ENCODE peak calls at places on chromosomes 1 and 21, in eight cellular contexts. K is spleen; F is MG63; B is CD8-positive, alpha-beta T cell; M is tibial artery; V is uterus; R is CD8-positive, alpha-beta memory T cell; L is lower lobe of right lung. Y is an unnamed sample.

GRCh38 chr1:205232945-205233397 is 5.2 kb downstream of the TMCC2 start:
- DNase-seq in K (no peak), F (no peak), B (no peak), M (no peak), V (no peak), R (no peak), L (no peak), Y (no peak)

GRCh38 chr1:154936416-154937050 is at the start of gene PMVK:
- DNase-seq in K (peak; percentile 98), F (peak; percentile 96), B (peak; percentile 92), M (peak; percentile 97), V (peak; percentile 93), R (peak; percentile 92), L (peak; percentile 97), Y (peak; percentile 96)

GRCh38 chr1:30847358-30847972 is 61.1 kb downstream of the SDC3 start:
- DNase-seq in K (peak; percentile 90), F (no peak), B (no peak), M (peak; percentile 83), V (peak; percentile 46), R (no peak), L (peak; percentile 80), Y (no peak)

GRCh38 chr21:43758811-43759210 is 17.3 kb downstream of the CSTB start:
- DNase-seq in K (no peak), F (no peak), B (no peak), M (no peak), V (no peak), R (no peak), L (no peak), Y (no peak)

GRCh38 chr1:226302731-226303130 is 6.2 kb downstream of the LIN9 start:
- DNase-seq in K (no peak), F (no peak), B (no peak), M (no peak), V (no peak), R (no peak), L (no peak), Y (no peak)

GRCh38 chr1:17514776-17515175 is 24.7 kb upstream of the ARHGEF10L start:
- DNase-seq in K (no peak), F (no peak), B (no peak), M (no peak), V (no peak), R (no peak), L (no peak), Y (no peak)

GRCh38 chr1:48744032-48744431 is 32.7 kb downstream of the BEND5 start:
- DNase-seq in K (no peak), F (no peak), B (no peak), M (no peak), V (no peak), R (no peak), L (no peak), Y (no peak)

GRCh38 chr1:109904105-109904817 is 6.4 kb upstream of the CSF1 start:
- DNase-seq in K (no peak), F (no peak), B (no peak), M (no peak), V (no peak), R (no peak), L (no peak), Y (no peak)

GRCh38 chr1:53091841-53092645 is 30.0 kb downstream of the PODN start:
- DNase-seq in K (no peak), F (no peak), B (no peak), M (no peak), V (no peak), R (no peak), L (no peak), Y (no peak)

GRCh38 chr1:184622136-184622823 is 132.4 kb downstream of the EDEM3 start:
- DNase-seq in K (no peak), F (peak; percentile 83), B (no peak), M (peak; percentile 89), V (peak; percentile 90), R (no peak), L (no peak), Y (no peak)

GRCh38 chr1:102183711-102184110 is 187.0 kb upstream of the OLFM3 start:
- DNase-seq in K (no peak), F (no peak), B (no peak), M (no peak), V (no peak), R (no peak), L (no peak), Y (no peak)

GRCh38 chr1:247096112-247096511 is 8.0 kb downstream of the ZNF669 start:
- DNase-seq in K (no peak), F (no peak), B (no peak), M (no peak), V (no peak), R (no peak), L (no peak), Y (no peak)

GRCh38 chr1:53078333-53079101 is 16.5 kb downstream of the PODN start:
- DNase-seq in K (peak; percentile 68), F (no peak), B (no peak), M (peak; percentile 64), V (no peak), R (no peak), L (peak; percentile 45), Y (no peak)

GRCh38 chr1:64838486-64838885 is 93.6 kb downstream of the RAVER2 start:
- DNase-seq in K (no peak), F (no peak), B (no peak), M (no peak), V (no peak), R (no peak), L (no peak), Y (no peak)

GRCh38 chr1:230073371-230074035 is 6.5 kb downstream of the GALNT2 start:
- DNase-seq in K (no peak), F (peak; percentile 52), B (no peak), M (no peak), V (no peak), R (no peak), L (no peak), Y (no peak)

GRCh38 chr1:66564250-66564649 is 30.3 kb downstream of the SGIP1 start:
- DNase-seq in K (no peak), F (peak; percentile 53), B (no peak), M (no peak), V (no peak), R (no peak), L (no peak), Y (no peak)

GRCh38 chr1:20481643-20482498 is 4.1 kb downstream of the CAMK2N1 start:
- DNase-seq in K (no peak), F (no peak), B (no peak), M (no peak), V (no peak), R (no peak), L (no peak), Y (no peak)

GRCh38 chr1:2023187-2023586 is 4.0 kb downstream of the GABRD start:
- DNase-seq in K (no peak), F (no peak), B (no peak), M (no peak), V (no peak), R (no peak), L (no peak), Y (no peak)

GRCh38 chr1:2020310-2020655 is 1.1 kb downstream of the GABRD start:
- DNase-seq in K (no peak), F (no peak), B (no peak), M (no peak), V (no peak), R (no peak), L (no peak), Y (no peak)

GRCh38 chr1:2024451-2024850 is 5.3 kb downstream of the GABRD start:
- DNase-seq in K (no peak), F (no peak), B (no peak), M (no peak), V (no peak), R (no peak), L (no peak), Y (no peak)

GRCh38 chr1:2021550-2021949 is 2.4 kb downstream of the GABRD start:
- DNase-seq in K (no peak), F (no peak), B (no peak), M (no peak), V (no peak), R (no peak), L (no peak), Y (no peak)

DNA sequence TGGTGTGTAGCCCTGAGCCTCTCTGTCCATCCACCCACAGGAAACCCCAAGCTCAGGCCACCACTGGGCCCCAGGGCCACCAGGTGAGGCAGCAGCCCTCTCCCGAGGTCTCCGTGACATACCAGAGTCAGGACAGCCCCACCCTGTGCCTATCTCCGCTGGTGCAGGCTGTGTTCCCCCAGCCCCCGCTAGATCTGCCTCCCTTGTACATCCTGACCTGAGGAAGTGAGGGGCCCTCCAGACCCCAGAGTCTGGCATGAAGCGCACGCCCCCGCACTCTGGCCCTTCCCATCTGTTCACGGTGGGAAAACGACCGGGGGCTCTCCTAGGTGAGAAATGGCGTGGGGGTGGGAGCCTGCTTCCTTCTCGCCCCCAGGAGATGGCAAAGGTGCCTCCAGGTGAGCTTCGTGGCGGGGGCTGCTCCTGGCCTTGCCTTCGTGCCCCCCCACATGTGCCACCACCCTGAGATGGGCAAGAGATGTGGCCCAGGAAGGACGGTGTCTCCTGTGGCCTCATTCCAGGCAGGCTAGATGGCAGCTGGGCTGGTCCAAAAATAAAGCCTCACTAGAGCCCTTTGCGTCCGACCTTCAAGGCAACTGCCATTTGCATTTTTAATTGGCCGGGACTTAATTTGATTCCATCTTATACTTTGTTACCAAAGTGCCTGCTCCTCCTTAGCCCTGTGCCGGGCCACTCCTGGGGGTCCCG is 3.1 kb downstream of the GABRD start:
- DNase-seq in K (no peak), F (no peak), B (no peak), M (no peak), V (no peak), R (no peak), L (no peak), Y (no peak)
- H3K27me3 ChIP-seq in K (peaks cover 71% of the 10 kb centered on the region), F (peaks cover 21% of the 10 kb centered on the region), B (peaks cover 13% of the 10 kb centered on the region), M (no peaks in the 10 kb centered on the region), V (peaks cover 33% of the 10 kb centered on the region), R (peaks cover 21% of the 10 kb centered on the region), L (peaks cover 60% of the 10 kb centered on the region), Y (no peaks in the 10 kb centered on the region)

GRCh38 chr1:47209725-47210330 is 20.0 kb upstream of the PDZK1IP1 start:
- DNase-seq in K (peak; percentile 6), F (no peak), B (no peak), M (no peak), V (no peak), R (no peak), L (no peak), Y (no peak)
- H3K27me3 ChIP-seq in K (peaks cover 6% of the 10 kb centered on the region), F (no peaks in the 10 kb centered on the region), B (no peaks in the 10 kb centered on the region), M (no peaks in the 10 kb centered on the region), V (no peaks in the 10 kb centered on the region), R (no peaks in the 10 kb centered on the region), L (no peaks in the 10 kb centered on the region), Y (peaks cover 4% of the 10 kb centered on the region)

GRCh38 chr1:233982827-233983518 is 78.5 kb downstream of the SLC35F3 start:
- DNase-seq in K (no peak), F (no peak), B (no peak), M (no peak), V (no peak), R (no peak), L (no peak), Y (no peak)
- H3K27me3 ChIP-seq in K (no peaks in the 10 kb centered on the region), F (peaks cover 10% of the 10 kb centered on the region), B (no peaks in the 10 kb centered on the region), M (no peaks in the 10 kb centered on the region), V (no peaks in the 10 kb centered on the region), R (no peaks in the 10 kb centered on the region), L (no peaks in the 10 kb centered on the region), Y (no peaks in the 10 kb centered on the region)

DNA sequence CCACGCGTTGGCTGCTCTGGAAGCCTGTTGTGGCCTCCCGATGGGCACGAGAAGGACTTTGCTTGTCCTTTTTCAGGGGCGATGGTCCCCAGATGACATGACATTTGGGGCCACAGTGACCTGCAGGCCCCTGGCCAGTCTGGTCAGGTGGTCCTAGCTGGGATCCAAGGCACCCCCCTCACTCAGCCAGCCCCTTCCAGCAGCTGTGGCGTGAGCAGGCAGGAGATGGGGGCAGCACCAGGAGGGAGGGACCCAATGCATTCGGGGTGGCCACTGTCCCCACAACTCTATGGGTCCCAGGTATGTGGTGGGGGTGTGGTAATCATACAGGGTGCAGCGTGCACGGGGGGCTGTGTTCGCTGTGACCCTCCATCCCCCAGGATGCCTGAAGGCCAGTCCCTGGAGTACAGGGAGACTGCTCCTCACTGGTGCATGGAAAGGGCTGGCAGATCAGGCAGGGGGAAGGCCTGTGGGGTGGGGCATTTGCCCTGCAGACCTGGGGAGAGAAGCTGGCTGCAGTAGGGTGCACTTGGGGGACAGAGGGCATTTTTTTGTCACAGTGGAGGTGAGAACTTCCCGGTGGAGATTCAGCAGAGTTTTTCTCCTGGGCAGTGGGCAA is 31.7 kb downstream of the WNT3A start:
- DNase-seq in K (peak; percentile 56), F (no peak), B (no peak), M (peak; percentile 45), V (no peak), R (no peak), L (no peak), Y (no peak)
- H3K27me3 ChIP-seq in K (peaks cover 51% of the 10 kb centered on the region), F (no peaks in the 10 kb centered on the region), B (peaks cover 7% of the 10 kb centered on the region), M (no peaks in the 10 kb centered on the region), V (no peaks in the 10 kb centered on the region), R (peaks cover 33% of the 10 kb centered on the region), L (peaks cover 41% of the 10 kb centered on the region), Y (peaks cover 2% of the 10 kb centered on the region)

Y was measured in GM06990.